ENCODE peak calls at places on chromosome 14, in five cellular contexts. One of them, this sample, is unnamed.

GRCh38 chr14:96204151-96205058 is at the start of gene BDKRB2:
- DNase-seq in GM12878: no peak
- DNase-seq in K562: no peak
- DNase-seq in HepG2: peak
- DNase-seq in GM12891: no peak
- DNase-seq in this sample: no peak

GRCh38 chr14:67727361-67727760 is 25.7 kb downstream of the RDH12 start:
- DNase-seq in K562: no peak
- DNase-seq in HepG2: no peak
- DNase-seq in GM12891: no peak
- DNase-seq in GM12878: no peak
- DNase-seq in this sample: no peak

GRCh38 chr14:65134651-65135579 is 32.6 kb upstream of the MAX start:
- DNase-seq in K562: no peak
- DNase-seq in GM12878: no peak
- DNase-seq in GM12891: no peak
- DNase-seq in HepG2: no peak
- DNase-seq in this sample: no peak

GRCh38 chr14:76867536-76868452 is 41.6 kb downstream of the LRRC74A start:
- DNase-seq in K562: no peak
- DNase-seq in GM12891: no peak
- DNase-seq in GM12878: no peak
- DNase-seq in HepG2: no peak
- DNase-seq in this sample: no peak

GRCh38 chr14:104798300-104799238 is 2.3 kb upstream of the ZBTB42 start:
- DNase-seq in HepG2: no peak
- DNase-seq in GM12878: no peak
- DNase-seq in GM12891: no peak
- DNase-seq in K562: no peak
- DNase-seq in this sample: no peak

GRCh38 chr14:35158951-35159653 is 36.8 kb downstream of the PRORP start:
- DNase-seq in GM12891: no peak
- DNase-seq in HepG2: peak
- DNase-seq in K562: no peak
- DNase-seq in GM12878: no peak
- DNase-seq in this sample: no peak

GRCh38 chr14:94337274-94337673 is 14.1 kb upstream of the SERPINA6 start:
- DNase-seq in K562: no peak
- DNase-seq in GM12878: no peak
- DNase-seq in GM12891: no peak
- DNase-seq in HepG2: no peak
- DNase-seq in this sample: no peak

GRCh38 chr14:91947196-91948184 is at the start of gene FBLN5:
- DNase-seq in HepG2: no peak
- DNase-seq in K562: no peak
- DNase-seq in GM12891: no peak
- DNase-seq in GM12878: no peak
- DNase-seq in this sample: no peak

GRCh38 chr14:37591311-37591940 is 3.6 kb downstream of the FOXA1 start:
- DNase-seq in K562: no peak
- DNase-seq in HepG2: no peak
- DNase-seq in GM12878: no peak
- DNase-seq in GM12891: no peak
- DNase-seq in this sample: no peak

GRCh38 chr14:101716956-101717662 is 44.4 kb upstream of the PPP2R5C start:
- DNase-seq in GM12891: no peak
- DNase-seq in GM12878: no peak
- DNase-seq in HepG2: no peak
- DNase-seq in K562: no peak
- DNase-seq in this sample: no peak

GRCh38 chr14:59377991-59378720 is 87.0 kb downstream of the GPR135 start:
- DNase-seq in HepG2: no peak
- DNase-seq in GM12891: no peak
- DNase-seq in GM12878: no peak
- DNase-seq in K562: no peak
- DNase-seq in this sample: no peak

GRCh38 chr14:95146079-95146771 is 11.1 kb downstream of the DICER1 start:
- DNase-seq in K562: no peak
- DNase-seq in GM12891: no peak
- DNase-seq in GM12878: no peak
- DNase-seq in HepG2: no peak
- DNase-seq in this sample: no peak

GRCh38 chr14:21066882-21067502 is 3.1 kb upstream of the ARHGEF40 start:
- DNase-seq in GM12891: no peak
- DNase-seq in K562: peak
- DNase-seq in GM12878: no peak
- DNase-seq in HepG2: peak
- DNase-seq in this sample: no peak

GRCh38 chr14:49919825-49920224 is 26.9 kb downstream of the ARF6 start:
- DNase-seq in GM12891: no peak
- DNase-seq in HepG2: no peak
- DNase-seq in GM12878: no peak
- DNase-seq in K562: no peak
- DNase-seq in this sample: no peak

GRCh38 chr14:71481215-71481614 is 451.0 kb upstream of the RGS6 start:
- DNase-seq in GM12878: no peak
- DNase-seq in HepG2: no peak
- DNase-seq in K562: no peak
- DNase-seq in GM12891: no peak
- DNase-seq in this sample: no peak

GRCh38 chr14:89025581-89026236 is 201.3 kb downstream of the TTC8 start:
- DNase-seq in GM12878: no peak
- DNase-seq in K562: no peak
- DNase-seq in GM12891: no peak
- DNase-seq in HepG2: no peak
- DNase-seq in this sample: no peak

GRCh38 chr14:102450206-102451063 is 59.1 kb downstream of the ANKRD9 start:
- DNase-seq in K562: no peak
- DNase-seq in GM12891: no peak
- DNase-seq in GM12878: no peak
- DNase-seq in HepG2: no peak
- DNase-seq in this sample: no peak

GRCh38 chr14:36241183-36241582 is 64.7 kb upstream of the PTCSC3 start:
- DNase-seq in HepG2: no peak
- DNase-seq in GM12891: no peak
- DNase-seq in GM12878: no peak
- DNase-seq in K562: no peak
- DNase-seq in this sample: no peak

GRCh38 chr14:64465856-64466554 is 706 bp downstream of the AKAP5 start:
- DNase-seq in GM12891: no peak
- DNase-seq in K562: peak
- DNase-seq in HepG2: no peak
- DNase-seq in GM12878: no peak
- DNase-seq in this sample: no peak

GRCh38 chr14:21227981-21228380 is 41.3 kb downstream of the HNRNPC start:
- DNase-seq in K562: no peak
- DNase-seq in HepG2: no peak
- DNase-seq in GM12891: no peak
- DNase-seq in GM12878: no peak
- DNase-seq in this sample: no peak

GRCh38 chr14:78758333-78758732 is 588.2 kb downstream of the NRXN3 start:
- DNase-seq in GM12891: peak
- DNase-seq in HepG2: peak
- DNase-seq in K562: peak
- DNase-seq in GM12878: peak
- DNase-seq in this sample: no peak

GRCh38 chr14:69045857-69046351 is 66.8 kb upstream of the ACTN1 start:
- DNase-seq in GM12891: no peak
- DNase-seq in K562: no peak
- DNase-seq in HepG2: no peak
- DNase-seq in GM12878: no peak
- DNase-seq in this sample: no peak

GRCh38 chr14:35213143-35213788 is 78.9 kb upstream of the PSMA6 start:
- DNase-seq in HepG2: peak
- DNase-seq in K562: no peak
- DNase-seq in GM12878: no peak
- DNase-seq in GM12891: no peak
- DNase-seq in this sample: no peak

GRCh38 chr14:100767003-100767787 is 40.5 kb downstream of the DLK1 start:
- DNase-seq in K562: no peak
- DNase-seq in GM12878: no peak
- DNase-seq in HepG2: no peak
- DNase-seq in GM12891: no peak
- DNase-seq in this sample: no peak

GRCh38 chr14:53295985-53296582 is 143.0 kb upstream of the DDHD1 start:
- DNase-seq in K562: peak
- DNase-seq in GM12891: no peak
- DNase-seq in HepG2: peak
- DNase-seq in GM12878: no peak
- DNase-seq in this sample: no peak

GRCh38 chr14:56855891-56856461 is 45.7 kb upstream of the OTX2 start:
- DNase-seq in GM12891: no peak
- DNase-seq in GM12878: no peak
- DNase-seq in K562: peak
- DNase-seq in HepG2: peak
- DNase-seq in this sample: no peak

GRCh38 chr14:56183631-56184157 is 65.5 kb downstream of the PELI2 start:
- DNase-seq in GM12878: no peak
- DNase-seq in K562: no peak
- DNase-seq in GM12891: no peak
- DNase-seq in HepG2: no peak
- DNase-seq in this sample: no peak

GRCh38 chr14:103121161-103121845 is 2.0 kb upstream of the TNFAIP2 start:
- DNase-seq in GM12878: no peak
- DNase-seq in HepG2: no peak
- DNase-seq in GM12891: no peak
- DNase-seq in K562: no peak
- DNase-seq in this sample: no peak

GRCh38 chr14:95300697-95301526 is 18.8 kb downstream of the CLMN start:
- DNase-seq in HepG2: peak
- DNase-seq in GM12891: no peak
- DNase-seq in GM12878: no peak
- DNase-seq in K562: no peak
- DNase-seq in this sample: no peak

GRCh38 chr14:105470812-105471771 is 3.5 kb upstream of the CRIP2 start:
- DNase-seq in HepG2: no peak
- DNase-seq in GM12891: no peak
- DNase-seq in K562: peak
- DNase-seq in GM12878: no peak
- DNase-seq in this sample: no peak

GRCh38 chr14:89228921-89229639 is 188.0 kb downstream of the FOXN3 start:
- DNase-seq in K562: no peak
- DNase-seq in GM12891: no peak
- DNase-seq in GM12878: no peak
- DNase-seq in HepG2: no peak
- DNase-seq in this sample: no peak

GRCh38 chr14:82420874-82421273 is 887.2 kb upstream of the SEL1L start:
- DNase-seq in K562: no peak
- DNase-seq in HepG2: no peak
- DNase-seq in GM12878: no peak
- DNase-seq in GM12891: no peak
- DNase-seq in this sample: no peak
- TF ChIP-seq POLR2A in K562: no peak
- TF ChIP-seq POLR2A in HepG2: no peak
- TF ChIP-seq POLR2A in GM12878: no peak
- TF ChIP-seq POLR2A in GM12891: no peak
- TF ChIP-seq POLR2A in this sample: no peak

GRCh38 chr14:23308721-23309445 is 2.2 kb downstream of the BCL2L2 start:
- DNase-seq in GM12878: no peak
- DNase-seq in K562: no peak
- DNase-seq in HepG2: no peak
- DNase-seq in GM12891: no peak
- DNase-seq in this sample: no peak

GRCh38 chr14:23307146-23307447 is 464 bp downstream of the BCL2L2 start:
- DNase-seq in GM12891: no peak
- DNase-seq in K562: no peak
- DNase-seq in GM12878: no peak
- DNase-seq in HepG2: no peak
- DNase-seq in this sample: no peak

GRCh38 chr14:23307687-23308644 is 1.3 kb downstream of the BCL2L2 start:
- DNase-seq in HepG2: no peak
- DNase-seq in K562: no peak
- DNase-seq in GM12891: no peak
- DNase-seq in GM12878: no peak
- DNase-seq in this sample: no peak

GRCh38 chr14:23306113-23306411 is 571 bp upstream of the BCL2L2 start:
- DNase-seq in GM12878: no peak
- DNase-seq in K562: no peak
- DNase-seq in HepG2: no peak
- DNase-seq in GM12891: no peak
- DNase-seq in this sample: no peak

GRCh38 chr14:23306412-23307145 is at the start of gene BCL2L2:
- DNase-seq in GM12878: no peak
- DNase-seq in K562: peak
- DNase-seq in GM12891: peak
- DNase-seq in HepG2: peak
- DNase-seq in this sample: peak
- TF ChIP-seq TAF1 in GM12878: no peak
- TF ChIP-seq TAF1 in K562: peak
- TF ChIP-seq TAF1 in GM12891: no peak
- TF ChIP-seq TAF1 in HepG2: peak
- TF ChIP-seq TAF1 in this sample: peak

GRCh38 chr14:99549684-99550083 is 54.3 kb downstream of the CCDC85C start:
- DNase-seq in GM12891: no peak
- DNase-seq in GM12878: no peak
- DNase-seq in K562: no peak
- DNase-seq in HepG2: peak
- DNase-seq in this sample: no peak
- TF ChIP-seq POLR2AphosphoS5 in GM12891: no peak
- TF ChIP-seq POLR2AphosphoS5 in GM12878: no peak
- TF ChIP-seq POLR2AphosphoS5 in K562: no peak
- TF ChIP-seq POLR2AphosphoS5 in HepG2: no peak
- TF ChIP-seq POLR2AphosphoS5 in this sample: no peak

GRCh38 chr14:90499908-90500664 is 103.3 kb downstream of the CALM1 start:
- DNase-seq in GM12878: no peak
- DNase-seq in K562: no peak
- DNase-seq in GM12891: no peak
- DNase-seq in HepG2: no peak
- DNase-seq in this sample: no peak
- TF ChIP-seq POLR2A in GM12878: no peak
- TF ChIP-seq POLR2A in K562: no peak
- TF ChIP-seq POLR2A in GM12891: no peak
- TF ChIP-seq POLR2A in HepG2: no peak
- TF ChIP-seq POLR2A in this sample: no peak

This sample was measured in GM12892.